ENCODE peak calls at places on chromosome 11, in five cellular contexts. O is ascending aorta, M is neural progenitor cell, N is lung, R is tibial artery. Y is an unnamed sample. For H3K36me3, the result is how much of the 10 kb centered on the place peaks cover.

GRCh38 chr11:15707194-15707593 is 592.5 kb downstream of the INSC start:
- DNase-seq in O (no peak), M (no peak), N (no peak), R (no peak), Y (no peak)

GRCh38 chr11:18016789-18017188 is 3.9 kb upstream of the SERGEF start:
- DNase-seq in N (no peak), R (no peak), O (no peak), M (no peak), Y (no peak)

GRCh38 chr11:66277475-66278391 is at the start of gene CNIH2:
- DNase-seq in O (no peak), R (no peak), N (no peak), M (peak), Y (no peak)

GRCh38 chr11:60133917-60134316 is 45.5 kb downstream of the MS4A2 start:
- DNase-seq in N (no peak), M (no peak), O (no peak), R (no peak), Y (no peak)

GRCh38 chr11:68810164-68810563 is 31.6 kb downstream of the CPT1A start:
- DNase-seq in N (no peak), M (no peak), O (no peak), R (peak), Y (no peak)

GRCh38 chr11:123682976-123683375 is 28.6 kb upstream of the SCN3B start:
- DNase-seq in R (no peak), O (no peak), N (no peak), M (no peak), Y (no peak)

GRCh38 chr11:113546757-113547507 is 71.7 kb upstream of the DRD2 start:
- DNase-seq in R (no peak), M (no peak), N (no peak), O (no peak), Y (no peak)

GRCh38 chr11:96332236-96332761 is 10.7 kb downstream of the MAML2 start:
- DNase-seq in R (no peak), O (no peak), N (no peak), M (peak), Y (no peak)

GRCh38 chr11:68990995-68991780 is 10.4 kb upstream of the MRGPRD start:
- DNase-seq in O (no peak), R (no peak), N (no peak), M (no peak), Y (no peak)

DNA sequence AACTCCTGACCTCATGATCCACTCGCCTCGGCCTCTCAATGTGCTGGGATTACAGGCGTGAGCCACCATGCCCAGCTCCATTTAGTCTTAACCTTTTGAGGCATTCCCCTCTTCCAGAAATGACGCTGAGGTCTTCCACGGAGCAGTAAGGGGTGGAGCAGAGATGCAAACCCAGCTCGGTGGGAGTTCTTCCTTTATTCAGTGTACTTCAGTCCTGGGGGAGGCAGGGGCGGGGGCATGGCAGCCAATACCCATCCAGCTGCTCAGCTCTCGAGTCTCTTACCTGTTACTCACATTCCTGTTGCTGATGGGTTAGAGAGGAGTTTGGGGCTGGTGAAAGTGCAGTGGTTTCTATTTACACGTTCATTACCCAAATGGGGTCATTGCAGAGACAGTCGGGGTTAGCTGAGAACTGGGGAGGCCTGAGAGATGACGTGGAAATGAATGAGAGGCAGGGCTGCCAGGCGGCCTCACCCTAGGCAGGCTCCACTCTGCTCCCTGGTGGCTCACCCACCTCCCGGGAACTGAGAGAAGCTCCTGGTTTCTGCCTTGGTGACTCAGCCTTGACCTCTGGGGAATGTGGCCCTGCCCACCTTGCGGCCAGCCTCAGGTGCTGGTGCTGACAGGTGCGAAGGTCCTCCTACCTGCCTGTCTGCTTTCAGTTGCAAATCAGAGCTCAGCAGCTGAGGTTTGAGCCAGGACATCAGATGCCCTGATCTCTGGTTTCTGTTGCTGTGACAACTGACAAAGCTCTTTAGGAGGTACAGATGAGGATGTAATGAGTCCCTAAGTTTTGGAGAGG is 13.4 kb upstream of the ST14 start:
- DNase-seq in N (peak), M (no peak), R (no peak), O (no peak), Y (peak)
- TF ChIP-seq CTCF in N (no peak), M (no peak), R (no peak), O (no peak), Y (peak)

DNA sequence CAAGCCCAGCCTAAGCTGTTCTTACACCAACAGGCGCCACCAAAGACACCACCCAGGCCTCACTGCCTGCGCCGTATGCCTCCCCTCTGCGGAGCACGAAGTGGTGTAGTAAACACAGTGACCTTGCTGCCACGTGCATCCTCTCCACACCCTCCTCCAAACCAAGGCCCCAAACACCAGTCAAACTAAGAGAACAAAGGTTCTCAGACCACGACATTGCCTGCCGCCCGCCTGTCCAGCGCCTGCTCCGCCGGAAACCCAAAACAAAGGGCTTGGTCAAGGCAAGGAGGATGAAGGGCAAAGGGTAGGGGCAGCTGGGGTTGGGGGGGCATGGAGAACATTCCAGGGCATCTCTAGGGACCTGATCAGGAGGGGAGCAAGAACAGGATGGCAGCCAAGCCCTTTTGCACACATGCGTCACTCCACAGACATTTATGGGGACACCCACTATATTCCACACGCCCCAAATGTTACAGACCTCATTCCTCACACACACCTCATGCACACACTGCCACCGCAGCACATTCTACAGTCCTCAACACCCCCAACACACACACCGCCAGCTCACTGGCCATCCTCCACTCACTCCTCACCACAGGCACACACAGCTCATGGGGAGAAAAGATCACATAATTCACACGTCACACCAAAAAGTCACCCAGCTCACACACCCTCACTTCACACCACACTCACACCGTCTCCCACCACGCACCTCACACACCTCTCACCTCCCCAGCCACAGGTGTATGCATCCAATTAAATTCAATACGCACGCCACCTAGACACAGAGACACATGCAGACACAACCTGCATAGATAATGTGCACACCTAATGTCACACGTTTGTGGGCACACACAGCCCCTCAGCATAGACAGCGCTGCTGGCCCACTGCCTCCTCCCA is 34.5 kb downstream of the PDE2A start:
- DNase-seq in N (no peak), R (no peak), O (no peak), M (no peak), Y (no peak)
- H3K4me3 ChIP-seq in N (no peak), R (no peak), O (no peak), M (no peak), Y (no peak)

GRCh38 chr11:126333142-126333541 is 22.3 kb upstream of the ST3GAL4 start:
- DNase-seq in O (no peak), N (no peak), M (no peak), R (no peak), Y (no peak)

GRCh38 chr11:126336065-126336464 is 19.4 kb upstream of the ST3GAL4 start:
- DNase-seq in M (no peak), O (no peak), R (no peak), N (no peak), Y (no peak)

GRCh38 chr11:126335463-126335760 is 20.1 kb upstream of the ST3GAL4 start:
- DNase-seq in N (no peak), R (peak), O (no peak), M (no peak), Y (no peak)

GRCh38 chr11:126336646-126337045 is 18.8 kb upstream of the ST3GAL4 start:
- DNase-seq in R (peak), O (no peak), N (no peak), M (no peak), Y (no peak)

GRCh38 chr11:126334665-126335462 is 20.6 kb upstream of the ST3GAL4 start:
- DNase-seq in N (no peak), R (peak), O (no peak), M (no peak), Y (no peak)
- H3K36me3 ChIP-seq in N (under half), R (under half), O (under half), M (under half), Y (under half)

GRCh38 chr11:26286472-26287066 is 45.4 kb upstream of the ANO3 start:
- DNase-seq in R (no peak), O (no peak), M (peak), N (no peak), Y (no peak)
- TF ChIP-seq CTCF in R (no peak), O (no peak), M (peak), N (no peak), Y (peak)

GRCh38 chr11:9719949-9720646 is 56.2 kb downstream of the SWAP70 start:
- DNase-seq in M (no peak), O (no peak), R (no peak), N (no peak), Y (no peak)
- H3K4me3 ChIP-seq in M (no peak), O (no peak), R (no peak), N (no peak), Y (no peak)

GRCh38 chr11:70604630-70605520 is 206.5 kb downstream of the CTTN start:
- DNase-seq in N (no peak), M (no peak), O (no peak), R (no peak), Y (no peak)

GRCh38 chr11:70601861-70602575 is 203.7 kb downstream of the CTTN start:
- DNase-seq in M (no peak), R (no peak), O (no peak), N (no peak), Y (no peak)

GRCh38 chr11:70604221-70604620 is 205.9 kb downstream of the CTTN start:
- DNase-seq in N (no peak), M (no peak), O (no peak), R (no peak), Y (no peak)

GRCh38 chr11:70603756-70604211 is 205.5 kb downstream of the CTTN start:
- DNase-seq in M (no peak), O (no peak), N (peak), R (no peak), Y (no peak)

GRCh38 chr11:70603064-70603755 is 204.9 kb downstream of the CTTN start:
- DNase-seq in O (no peak), R (no peak), M (no peak), N (no peak), Y (no peak)
- H3K36me3 ChIP-seq in O (under half), R (under half), M (under half), N (under half), Y (under half)

GRCh38 chr11:35629914-35630313 is 11.7 kb downstream of the FJX1 start:
- DNase-seq in O (no peak), R (no peak), N (peak), M (no peak), Y (peak)

GRCh38 chr11:35633827-35634226 is 15.6 kb downstream of the FJX1 start:
- DNase-seq in M (no peak), R (no peak), N (no peak), O (no peak), Y (no peak)

GRCh38 chr11:35629511-35629910 is 11.3 kb downstream of the FJX1 start:
- DNase-seq in M (no peak), R (no peak), N (no peak), O (no peak), Y (no peak)

GRCh38 chr11:35635933-35636332 is 17.7 kb downstream of the FJX1 start:
- DNase-seq in M (no peak), N (no peak), O (no peak), R (no peak), Y (no peak)

DNA sequence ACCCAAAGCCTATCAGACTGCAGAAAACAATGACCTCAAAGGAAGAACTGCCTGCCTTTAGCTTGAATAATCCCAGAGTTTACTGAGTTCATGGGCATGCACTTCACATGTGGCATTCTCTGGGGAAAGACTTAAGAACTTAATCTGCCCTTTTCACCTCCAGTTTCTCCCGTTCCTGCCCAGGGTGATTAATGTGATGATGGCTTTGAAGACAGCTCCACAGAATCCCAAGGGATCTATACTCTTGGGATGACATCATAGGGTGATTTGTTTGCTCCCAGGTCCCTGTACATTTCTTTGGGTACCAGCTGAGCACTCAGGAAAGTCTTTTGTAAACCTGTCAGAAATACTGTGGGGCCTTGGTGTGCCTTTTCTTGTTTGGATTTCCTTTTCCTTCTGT is 14.0 kb downstream of the FJX1 start:
- DNase-seq in M (no peak), O (no peak), R (no peak), N (no peak), Y (no peak)
- TF ChIP-seq CTCF in M (no peak), O (no peak), R (no peak), N (no peak), Y (no peak)

GRCh38 chr11:58621586-58622262 is 741 bp upstream of the CNTF start:
- DNase-seq in R (no peak), N (no peak), M (no peak), O (no peak), Y (peak)
- H3K4me3 ChIP-seq in R (no peak), N (no peak), M (no peak), O (no peak), Y (peak)

DNA sequence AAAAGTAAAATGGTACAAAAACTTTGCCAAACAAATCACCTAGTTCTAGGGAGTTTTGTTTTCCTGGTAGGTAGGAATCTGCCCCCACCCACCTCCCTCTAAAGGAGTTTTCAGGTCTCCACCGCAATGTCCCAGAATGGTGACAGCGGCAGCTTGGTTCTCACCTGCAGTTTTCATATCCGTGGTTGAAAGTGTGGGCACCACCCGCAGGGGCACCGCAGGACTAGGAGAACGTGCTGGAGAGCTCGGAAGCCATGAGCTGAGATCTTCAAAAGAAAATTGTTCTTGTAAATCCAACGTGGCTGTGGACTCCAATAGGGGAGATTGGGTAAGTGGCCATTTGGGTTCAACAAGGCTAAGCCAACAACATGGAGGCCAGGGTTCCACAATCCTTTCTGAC is 10.8 kb downstream of the NFRKB start:
- DNase-seq in N (no peak), R (no peak), O (no peak), M (no peak), Y (no peak)
- H3K36me3 ChIP-seq in N (half or more), R (half or more), O (half or more), M (under half), Y (under half)

Y was measured in keratinocyte.